ENCODE peak calls at places on chromosomes 16 and 17, in six cellular contexts. R is HepG2, L is SK-N-SH, V is GM12892, X is H1, U is GM12878. Z is an unnamed sample.

GRCh38 chr17:28743243-28744103 is at the start of gene TRAF4:
- DNase-seq in R (peak), L (peak), V (peak), X (no peak), U (no peak), Z (peak)

GRCh38 chr17:77638229-77638628 is 320.3 kb upstream of the TNRC6C start:
- DNase-seq in R (no peak), L (peak), V (no peak), X (no peak), U (no peak), Z (no peak)

GRCh38 chr16:12578001-12578400 is 225.7 kb downstream of the CPPED1 start:
- DNase-seq in R (no peak), L (no peak), V (no peak), X (no peak), U (no peak), Z (no peak)

GRCh38 chr17:66548158-66548557 is 245.7 kb downstream of the PRKCA start:
- DNase-seq in R (peak), L (no peak), V (no peak), X (no peak), U (no peak), Z (no peak)

GRCh38 chr17:48954300-48954755 is 9.7 kb upstream of the SNF8 start:
- DNase-seq in R (peak), L (no peak), V (no peak), X (no peak), U (no peak), Z (no peak)

GRCh38 chr17:45016823-45017222 is 34.6 kb downstream of the DCAKD start:
- DNase-seq in R (peak), L (no peak), V (no peak), X (no peak), U (no peak), Z (no peak)

GRCh38 chr17:32142857-32143524 is 689 bp downstream of the RHOT1 start:
- DNase-seq in R (peak), L (peak), V (no peak), X (no peak), U (no peak), Z (no peak)

GRCh38 chr17:5049314-5049819 is 14.1 kb upstream of the SLC52A1 start:
- DNase-seq in R (no peak), L (no peak), V (no peak), X (no peak), U (peak), Z (no peak)

GRCh38 chr17:28864991-28865849 is 10.4 kb downstream of the ERAL1 start:
- DNase-seq in R (peak), L (no peak), V (no peak), X (no peak), U (no peak), Z (no peak)

GRCh38 chr16:61887903-61888302 is 148.3 kb downstream of the CDH8 start:
- DNase-seq in R (no peak), L (no peak), V (no peak), X (no peak), U (peak), Z (no peak)

GRCh38 chr16:31138621-31139578 is 3.4 kb upstream of the PRSS8 start:
- DNase-seq in R (peak), L (peak), V (no peak), X (no peak), U (no peak), Z (no peak)

GRCh38 chr17:15478845-15479244 is 11.4 kb upstream of the CDRT4 start:
- DNase-seq in R (no peak), L (no peak), V (no peak), X (no peak), U (no peak), Z (no peak)

GRCh38 chr16:12708266-12708665 is 95.4 kb downstream of the CPPED1 start:
- DNase-seq in R (no peak), L (no peak), V (no peak), X (no peak), U (no peak), Z (no peak)

GRCh38 chr16:23060458-23061320 is 88.6 kb downstream of the USP31 start:
- DNase-seq in R (peak), L (peak), V (peak), X (peak), U (peak), Z (peak)

GRCh38 chr17:47852113-47852949 is 1.4 kb upstream of the SP6 start:
- DNase-seq in R (no peak), L (no peak), V (no peak), X (no peak), U (no peak), Z (no peak)

GRCh38 chr17:41773190-41773588 is 13.3 kb downstream of the JUP start:
- DNase-seq in R (peak), L (peak), V (no peak), X (no peak), U (no peak), Z (no peak)

GRCh38 chr17:55264640-55265298 is at the start of gene HLF:
- DNase-seq in R (peak), L (peak), V (peak), X (peak), U (no peak), Z (peak)

GRCh38 chr17:32007463-32008298 is 498 bp downstream of the LRRC37B start:
- DNase-seq in R (no peak), L (peak), V (peak), X (peak), U (no peak), Z (peak)

DNA sequence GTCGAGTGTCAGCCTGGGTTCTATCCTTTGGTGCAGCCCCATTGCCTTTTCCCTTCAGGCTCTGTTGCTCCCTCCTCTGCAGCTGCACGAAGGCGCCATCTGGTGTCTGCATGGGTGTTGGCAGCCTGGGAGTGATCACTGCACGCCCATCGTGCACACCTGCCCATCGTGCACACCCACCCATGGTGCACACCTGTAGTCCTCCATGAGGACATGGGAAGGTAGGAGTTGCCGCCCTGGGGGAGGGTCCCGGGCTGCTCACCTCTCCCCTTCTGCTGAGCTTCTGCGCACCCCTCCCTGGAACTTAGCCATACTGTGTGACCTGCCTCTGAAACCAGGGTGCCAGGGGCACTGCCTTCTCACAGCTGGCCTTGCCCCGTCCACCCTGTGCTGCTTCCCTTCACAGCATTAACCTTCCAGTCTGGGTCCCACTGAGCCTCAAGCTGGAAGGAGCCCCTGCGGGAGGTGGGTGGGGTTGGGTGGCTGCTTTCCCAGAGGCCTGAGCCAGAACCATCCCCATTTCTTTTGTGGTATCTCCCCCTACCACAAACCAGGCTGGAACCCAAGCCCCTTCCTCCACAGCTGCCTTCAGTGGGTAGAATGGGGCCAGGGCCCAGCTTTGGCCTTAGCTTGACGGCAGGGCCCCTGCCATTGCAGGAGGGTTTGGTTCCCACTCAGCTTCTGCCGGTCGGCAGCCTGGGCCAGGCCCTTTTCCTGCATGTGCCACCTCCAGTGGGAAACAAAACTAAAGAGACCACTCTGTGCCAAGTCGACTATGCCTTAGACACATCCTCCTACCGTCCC is 2.9 kb downstream of the CTRL start:
- DNase-seq in R (peak), L (peak), V (peak), X (no peak), U (no peak), Z (peak)
- TF ChIP-seq TAF1 in R (no peak), L (no peak), V (no peak), X (no peak), U (no peak), Z (no peak)

GRCh38 chr16:71500964-71501363 is 11.8 kb upstream of the ZNF19 start:
- DNase-seq in R (no peak), L (no peak), V (no peak), X (no peak), U (no peak), Z (no peak)

GRCh38 chr16:71501562-71501961 is 12.4 kb upstream of the ZNF19 start:
- DNase-seq in R (no peak), L (no peak), V (no peak), X (no peak), U (no peak), Z (no peak)

GRCh38 chr16:71498031-71498430 is 8.9 kb upstream of the ZNF19 start:
- DNase-seq in R (no peak), L (no peak), V (no peak), X (no peak), U (no peak), Z (no peak)

GRCh38 chr16:71504901-71505300 is 15.8 kb upstream of the ZNF19 start:
- DNase-seq in R (no peak), L (no peak), V (no peak), X (no peak), U (no peak), Z (no peak)

GRCh38 chr16:71499775-71500364 is 10.7 kb upstream of the ZNF19 start:
- DNase-seq in R (peak), L (peak), V (no peak), X (no peak), U (peak), Z (peak)
- TF ChIP-seq TAF1 in R (no peak), L (no peak), V (no peak), X (no peak), U (no peak), Z (no peak)

GRCh38 chr17:70327723-70328122 is 158.4 kb downstream of the KCNJ2 start:
- DNase-seq in R (no peak), L (no peak), V (no peak), X (no peak), U (no peak), Z (no peak)

GRCh38 chr17:70332356-70332755 is 163.0 kb downstream of the KCNJ2 start:
- DNase-seq in R (no peak), L (no peak), V (no peak), X (no peak), U (no peak), Z (no peak)

GRCh38 chr17:70332811-70333210 is 163.5 kb downstream of the KCNJ2 start:
- DNase-seq in R (no peak), L (no peak), V (no peak), X (no peak), U (no peak), Z (no peak)

GRCh38 chr17:70327279-70327678 is 157.9 kb downstream of the KCNJ2 start:
- DNase-seq in R (no peak), L (no peak), V (no peak), X (no peak), U (no peak), Z (no peak)

DNA sequence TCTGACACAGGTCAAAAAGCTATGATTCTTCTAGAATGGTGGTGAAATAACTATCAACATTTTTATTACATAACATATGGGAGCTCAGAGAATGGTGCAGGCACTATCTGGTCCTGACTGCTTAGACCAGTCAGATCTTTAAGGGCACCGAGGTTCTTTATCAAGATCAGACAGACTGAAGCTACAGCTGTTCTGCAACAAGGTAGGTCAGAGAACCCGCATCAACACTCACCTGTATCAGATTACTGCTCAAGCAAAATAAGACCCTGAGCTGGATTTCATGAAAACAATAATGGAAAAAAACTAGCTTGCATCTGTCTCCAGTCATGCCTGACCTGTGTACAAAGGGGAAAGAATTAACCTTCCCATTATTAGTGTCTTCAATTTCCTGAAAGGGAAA is 160.4 kb downstream of the KCNJ2 start:
- DNase-seq in R (no peak), L (no peak), V (no peak), X (no peak), U (no peak), Z (no peak)
- TF ChIP-seq TAF1 in R (no peak), L (no peak), V (no peak), X (no peak), U (no peak), Z (no peak)

GRCh38 chr16:88886915-88887521 is 20.6 kb upstream of the PABPN1L start:
- DNase-seq in R (no peak), L (no peak), V (no peak), X (no peak), U (no peak), Z (no peak)
- TF ChIP-seq TAF1 in R (no peak), L (no peak), V (no peak), X (no peak), U (no peak), Z (no peak)

GRCh38 chr16:66650707-66651473 is 45.7 kb downstream of the CMTM4 start:
- DNase-seq in R (peak), L (peak), V (peak), X (peak), U (peak), Z (peak)
- TF ChIP-seq TAF1 in R (no peak), L (no peak), V (no peak), X (no peak), U (no peak), Z (no peak)

GRCh38 chr17:61425682-61426481 is 26.2 kb downstream of the TBX2 start:
- DNase-seq in R (peak), L (peak), V (no peak), X (no peak), U (no peak), Z (no peak)
- TF ChIP-seq TAF1 in R (no peak), L (no peak), V (no peak), X (no peak), U (no peak), Z (no peak)

GRCh38 chr16:84143784-84144199 is 1.2 kb downstream of the HSDL1 start:
- DNase-seq in R (no peak), L (no peak), V (no peak), X (no peak), U (no peak), Z (no peak)
- TF ChIP-seq TAF1 in R (no peak), L (no peak), V (no peak), X (no peak), U (no peak), Z (no peak)

DNA sequence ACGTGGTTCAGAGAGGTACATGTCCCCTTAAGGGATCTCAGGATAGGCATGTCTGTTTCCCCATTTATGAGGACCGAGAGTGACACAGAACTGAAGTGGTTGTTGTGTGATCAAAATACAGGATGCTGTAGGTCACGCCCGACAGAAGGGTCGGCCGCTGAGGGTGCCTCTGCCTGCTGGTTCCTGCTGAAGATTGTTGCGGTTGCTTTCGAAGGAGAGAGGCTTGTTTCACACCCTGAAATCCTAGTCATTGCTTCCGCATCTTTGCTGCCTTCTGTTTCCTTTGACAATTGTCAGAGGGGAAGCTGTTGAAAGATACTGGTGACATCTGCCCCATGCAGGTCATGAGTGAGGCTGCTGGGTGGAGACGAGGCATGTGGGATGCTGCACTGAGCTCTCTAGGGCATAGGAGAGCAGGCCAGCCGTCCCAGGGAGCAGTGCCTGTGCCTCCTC is 3.8 kb upstream of the NAT9 start:
- DNase-seq in R (no peak), L (no peak), V (peak), X (no peak), U (peak), Z (peak)
- TF ChIP-seq TAF1 in R (no peak), L (no peak), V (no peak), X (no peak), U (no peak), Z (no peak)

GRCh38 chr16:2500937-2501750 is 12.6 kb upstream of the ATP6V0C start:
- DNase-seq in R (peak), L (peak), V (peak), X (peak), U (peak), Z (peak)
- TF ChIP-seq TAF1 in R (no peak), L (no peak), V (no peak), X (no peak), U (no peak), Z (no peak)

GRCh38 chr16:86085161-86085611 is 186.2 kb downstream of the IRF8 start:
- DNase-seq in R (no peak), L (no peak), V (no peak), X (no peak), U (no peak), Z (no peak)

GRCh38 chr16:86082400-86083030 is 183.6 kb downstream of the IRF8 start:
- DNase-seq in R (no peak), L (no peak), V (no peak), X (no peak), U (no peak), Z (no peak)

GRCh38 chr16:86085795-86086194 is 186.8 kb downstream of the IRF8 start:
- DNase-seq in R (no peak), L (no peak), V (no peak), X (no peak), U (no peak), Z (no peak)

GRCh38 chr16:86080982-86081381 is 182.0 kb downstream of the IRF8 start:
- DNase-seq in R (no peak), L (no peak), V (no peak), X (no peak), U (no peak), Z (no peak)

GRCh38 chr16:86083382-86084002 is 184.5 kb downstream of the IRF8 start:
- DNase-seq in R (no peak), L (no peak), V (no peak), X (no peak), U (no peak), Z (no peak)
- TF ChIP-seq TAF1 in R (no peak), L (no peak), V (no peak), X (no peak), U (no peak), Z (no peak)

Z was measured in GM12891.